ENCODE peak calls at places on chromosome 22, in ten cellular contexts. M is kidney glomerular epithelial cell; X is B cell; Q is nephron progenitor cell; P is LHCN-M2; V is HTR-8/SVneo; D is activated CD4-positive, CD25-positive, alpha-beta regulatory T cell; Y is HCEC 1CT; N is skeletal muscle cell; Z is ELF-1. W is an unnamed sample.

GRCh38 chr22:38239101-38239761 is 33.6 kb downstream of the TMEM184B start:
- DNase-seq in D (no peak), M (no peak), P (peak), Z (no peak), Q (no peak), N (peak), Y (peak), V (peak), X (no peak), W (no peak)

GRCh38 chr22:30033891-30034290 is 46.4 kb upstream of the HORMAD2 start:
- DNase-seq in M (no peak), Y (no peak), D (no peak), P (no peak), X (no peak), Q (peak), N (no peak), V (no peak), Z (no peak), W (no peak)

GRCh38 chr22:43830931-43831560 is 18.9 kb upstream of the EFCAB6 start:
- DNase-seq in Y (no peak), X (no peak), M (no peak), Q (no peak), V (no peak), D (no peak), N (no peak), Z (no peak), P (no peak), W (no peak)

GRCh38 chr22:27834364-27835185 is 33.0 kb upstream of the MN1 start:
- DNase-seq in M (no peak), Z (no peak), Y (no peak), V (no peak), X (no peak), N (no peak), Q (no peak), D (no peak), P (no peak), W (no peak)

GRCh38 chr22:34696557-34696956 is 369.4 kb upstream of the ISX start:
- DNase-seq in M (no peak), D (no peak), Q (peak), X (no peak), N (no peak), Z (peak), Y (no peak), P (no peak), V (no peak), W (no peak)

GRCh38 chr22:17084554-17085276 is at the start of gene IL17RA:
- DNase-seq in N (peak), D (peak), X (peak), Z (peak), M (peak), V (peak), Q (peak), Y (peak), P (peak), W (peak)

GRCh38 chr22:18111759-18112330 is 1.2 kb downstream of the TUBA8 start:
- DNase-seq in Z (no peak), Y (no peak), Q (no peak), P (no peak), D (no peak), M (no peak), X (no peak), N (no peak), V (no peak), W (no peak)

GRCh38 chr22:22784249-22785039 is 103.2 kb upstream of the IGLL5 start:
- DNase-seq in D (no peak), V (no peak), Z (no peak), Y (no peak), Q (no peak), M (no peak), X (no peak), N (no peak), P (no peak), W (no peak)

GRCh38 chr22:30647536-30647935 is 12.0 kb downstream of the SLC35E4 start:
- DNase-seq in M (no peak), Y (no peak), Q (no peak), N (no peak), X (no peak), V (no peak), Z (no peak), D (no peak), P (no peak), W (no peak)

GRCh38 chr22:43310311-43310710 is 32.9 kb downstream of the SCUBE1 start:
- DNase-seq in X (no peak), V (no peak), P (peak), Y (no peak), N (no peak), D (no peak), M (no peak), Q (no peak), Z (no peak), W (no peak)

GRCh38 chr22:46083383-46084350 is 66.7 kb upstream of the PPARA start:
- DNase-seq in Y (no peak), Q (no peak), V (no peak), P (no peak), X (no peak), Z (no peak), N (no peak), D (no peak), M (no peak), W (peak)

GRCh38 chr22:39622881-39623367 is 52.4 kb downstream of the CACNA1I start:
- DNase-seq in M (no peak), V (peak), D (peak), Y (no peak), P (no peak), N (no peak), Q (peak), Z (peak), X (peak), W (no peak)

GRCh38 chr22:29720824-29721323 is 1.1 kb downstream of the CABP7 start:
- DNase-seq in M (no peak), N (no peak), Q (no peak), X (no peak), Z (no peak), P (no peak), D (no peak), V (no peak), Y (no peak), W (no peak)